ENCODE peak calls at places on chromosomes 5 and 9, in eight cellular contexts. J is astrocyte of the spinal cord, S is GM12865, D is BJ, B is AG04450, C is heart right ventricle, M is uterus, O is fibroblast of the aortic adventitia. L is an unnamed sample.

GRCh38 chr5:91875133-91875779 is 492.1 kb upstream of the ARRDC3 start:
- DNase-seq in J (peak), S (no peak), D (no peak), B (peak), C (no peak), M (no peak), O (no peak), L (no peak)

GRCh38 chr9:73916016-73916673 is 581.0 kb upstream of the RORB start:
- DNase-seq in J (peak), S (peak), D (no peak), B (no peak), C (no peak), M (no peak), O (peak), L (no peak)

GRCh38 chr9:126624453-126624872 is 10.7 kb downstream of the LMX1B start:
- DNase-seq in J (no peak), S (no peak), D (no peak), B (no peak), C (no peak), M (no peak), O (no peak), L (no peak)

GRCh38 chr9:22141906-22142305 is 132.8 kb upstream of the CDKN2B start:
- DNase-seq in J (peak), S (no peak), D (no peak), B (no peak), C (peak), M (no peak), O (peak), L (no peak)

GRCh38 chr9:105126233-105126632 is 118.2 kb upstream of the SLC44A1 start:
- DNase-seq in J (no peak), S (no peak), D (no peak), B (no peak), C (no peak), M (no peak), O (no peak), L (no peak)

GRCh38 chr5:139745121-139745799 is 50.3 kb upstream of the PSD2 start:
- DNase-seq in J (peak), S (peak), D (peak), B (no peak), C (no peak), M (peak), O (peak), L (no peak)

GRCh38 chr5:103744159-103744558 is 181.6 kb upstream of the NUDT12 start:
- DNase-seq in J (peak), S (no peak), D (peak), B (peak), C (no peak), M (no peak), O (peak), L (no peak)

GRCh38 chr5:149644629-149645028 is 63.3 kb downstream of the ARHGEF37 start:
- DNase-seq in J (no peak), S (no peak), D (no peak), B (no peak), C (no peak), M (no peak), O (no peak), L (no peak)

GRCh38 chr5:75335952-75336624 is 932 bp upstream of the HMGCR start:
- DNase-seq in J (peak), S (peak), D (peak), B (peak), C (peak), M (no peak), O (peak), L (peak)

GRCh38 chr5:122882836-122883235 is 37.4 kb downstream of the SNX24 start:
- DNase-seq in J (peak), S (no peak), D (no peak), B (no peak), C (no peak), M (no peak), O (peak), L (no peak)

GRCh38 chr5:148687427-148687826 is 33.1 kb upstream of the HTR4 start:
- DNase-seq in J (peak), S (peak), D (no peak), B (no peak), C (no peak), M (no peak), O (no peak), L (no peak)

GRCh38 chr5:61313960-61314681 is 17.9 kb upstream of the ZSWIM6 start:
- DNase-seq in J (peak), S (no peak), D (peak), B (peak), C (no peak), M (no peak), O (peak), L (no peak)

GRCh38 chr5:162209005-162209605 is 141.5 kb downstream of the GABRG2 start:
- DNase-seq in J (no peak), S (peak), D (no peak), B (no peak), C (peak), M (no peak), O (no peak), L (peak)

GRCh38 chr5:55344392-55344992 is 36.7 kb downstream of the MTREX start:
- DNase-seq in J (peak), S (peak), D (no peak), B (peak), C (peak), M (peak), O (peak), L (peak)

GRCh38 chr9:83706703-83707517 is 848 bp downstream of the UBQLN1 start:
- DNase-seq in J (peak), S (peak), D (no peak), B (no peak), C (peak), M (peak), O (no peak), L (peak)

GRCh38 chr9:136624184-136624951 is 38.3 kb upstream of the EGFL7 start:
- DNase-seq in J (no peak), S (no peak), D (no peak), B (no peak), C (no peak), M (no peak), O (no peak), L (peak)

GRCh38 chr5:56279291-56279690 is 46.2 kb upstream of the ANKRD55 start:
- DNase-seq in J (no peak), S (no peak), D (no peak), B (no peak), C (no peak), M (no peak), O (no peak), L (no peak)

GRCh38 chr5:171544913-171545550 is 125.6 kb downstream of the FGF18 start:
- DNase-seq in J (no peak), S (no peak), D (no peak), B (no peak), C (no peak), M (no peak), O (no peak), L (no peak)

GRCh38 chr5:31811210-31811609 is 172.3 kb downstream of the PDZD2 start:
- DNase-seq in J (peak), S (no peak), D (peak), B (peak), C (no peak), M (no peak), O (peak), L (no peak)

GRCh38 chr5:113294341-113295110 is 140.3 kb downstream of the TSSK1B start:
- DNase-seq in J (peak), S (peak), D (peak), B (peak), C (peak), M (peak), O (peak), L (peak)

GRCh38 chr9:14312721-14313377 is 1.1 kb downstream of the NFIB start:
- DNase-seq in J (peak), S (no peak), D (no peak), B (no peak), C (no peak), M (no peak), O (peak), L (peak)

GRCh38 chr9:69502671-69503301 is 169.4 kb downstream of the APBA1 start:
- DNase-seq in J (peak), S (no peak), D (no peak), B (no peak), C (no peak), M (no peak), O (peak), L (no peak)

GRCh38 chr9:112664541-112664940 is 53.4 kb downstream of the INIP start:
- DNase-seq in J (peak), S (no peak), D (no peak), B (no peak), C (no peak), M (no peak), O (no peak), L (no peak)

GRCh38 chr5:122101636-122102285 is 23.7 kb upstream of the LOX start:
- DNase-seq in J (peak), S (peak), D (no peak), B (no peak), C (no peak), M (no peak), O (peak), L (no peak)

GRCh38 chr9:135241381-135242380 is 154.2 kb downstream of the OLFM1 start:
- DNase-seq in J (no peak), S (no peak), D (no peak), B (no peak), C (no peak), M (no peak), O (no peak), L (no peak)

GRCh38 chr5:138454121-138454520 is 11.2 kb upstream of the EGR1 start:
- DNase-seq in J (no peak), S (no peak), D (no peak), B (no peak), C (no peak), M (no peak), O (no peak), L (no peak)

GRCh38 chr9:37952731-37953130 is 48.8 kb upstream of the SLC25A51 start:
- DNase-seq in J (peak), S (no peak), D (peak), B (no peak), C (no peak), M (peak), O (peak), L (no peak)

GRCh38 chr9:272251-273213 is 57.9 kb downstream of the DOCK8 start:
- DNase-seq in J (no peak), S (peak), D (no peak), B (no peak), C (no peak), M (no peak), O (no peak), L (peak)

GRCh38 chr9:107274953-107275422 is 8.1 kb upstream of the RAD23B start:
- DNase-seq in J (peak), S (no peak), D (peak), B (peak), C (no peak), M (no peak), O (peak), L (no peak)

GRCh38 chr9:6644346-6645152 is 980 bp downstream of the GLDC start:
- DNase-seq in J (peak), S (no peak), D (no peak), B (no peak), C (no peak), M (no peak), O (no peak), L (no peak)
- H3K4me3 ChIP-seq in J (peak), S (peak), D (no peak), B (no peak), C (no peak), M (peak), O (no peak), L (peak)

GRCh38 chr5:53481887-53482716 is 1.7 kb downstream of the FST start:
- DNase-seq in J (peak), S (peak), D (no peak), B (no peak), C (peak), M (peak), O (peak), L (peak)
- TF ChIP-seq CTCF in J (no peak), S (no peak), D (peak), B (peak), C (no peak), M (peak), O (peak), L (peak)

GRCh38 chr5:150904479-150905311 is at the start of gene ZNF300:
- DNase-seq in J (peak), S (peak), D (peak), B (peak), C (peak), M (peak), O (peak), L (peak)
- H3K4me3 ChIP-seq in J (peak), S (no peak), D (peak), B (peak), C (peak), M (peak), O (peak), L (peak)

DNA sequence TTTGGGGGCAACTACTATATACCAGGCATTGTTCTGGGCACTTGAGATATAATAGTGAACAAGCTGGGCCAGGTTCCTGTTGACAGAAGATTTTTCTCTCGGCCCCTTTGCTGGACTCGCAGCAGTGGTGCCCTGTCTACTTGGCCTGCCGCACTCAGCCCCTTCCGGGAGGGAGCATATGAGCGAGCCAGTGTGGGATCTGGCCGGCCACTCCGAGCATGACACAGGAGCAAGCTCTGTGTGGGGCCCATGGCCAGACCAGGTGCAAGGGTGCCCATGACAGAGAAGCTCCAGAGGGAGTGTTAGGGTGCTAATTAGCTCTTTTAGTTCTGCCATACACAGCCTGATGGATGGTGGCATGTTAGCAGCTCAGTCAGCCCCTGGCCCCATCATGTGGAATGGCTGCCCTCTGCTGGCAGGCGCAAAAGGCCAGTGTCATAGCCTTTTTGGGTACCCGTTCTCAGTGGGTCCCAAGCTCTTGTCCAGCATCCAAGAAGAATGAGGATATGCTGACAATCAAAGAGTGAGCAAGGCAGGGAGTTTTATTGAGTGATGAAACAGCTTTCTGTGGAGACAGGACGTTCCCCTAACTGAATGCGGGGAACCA is 9.3 kb upstream of the KIF4B start:
- DNase-seq in J (no peak), S (peak), D (no peak), B (no peak), C (peak), M (no peak), O (peak), L (peak)
- TF ChIP-seq CTCF in J (peak), S (peak), D (peak), B (peak), C (peak), M (no peak), O (peak), L (peak)

GRCh38 chr9:4740373-4740622 is 704 bp downstream of the AK3 start:
- DNase-seq in J (peak), S (no peak), D (no peak), B (no peak), C (no peak), M (no peak), O (no peak), L (no peak)
- H3K4me3 ChIP-seq in J (peak), S (peak), D (peak), B (peak), C (peak), M (peak), O (peak), L (peak)

GRCh38 chr9:20319641-20320337 is 302.5 kb downstream of the MLLT3 start:
- DNase-seq in J (peak), S (no peak), D (peak), B (peak), C (no peak), M (no peak), O (peak), L (no peak)
- TF ChIP-seq CTCF in J (no peak), S (no peak), D (no peak), B (no peak), C (no peak), M (no peak), O (no peak), L (no peak)

DNA sequence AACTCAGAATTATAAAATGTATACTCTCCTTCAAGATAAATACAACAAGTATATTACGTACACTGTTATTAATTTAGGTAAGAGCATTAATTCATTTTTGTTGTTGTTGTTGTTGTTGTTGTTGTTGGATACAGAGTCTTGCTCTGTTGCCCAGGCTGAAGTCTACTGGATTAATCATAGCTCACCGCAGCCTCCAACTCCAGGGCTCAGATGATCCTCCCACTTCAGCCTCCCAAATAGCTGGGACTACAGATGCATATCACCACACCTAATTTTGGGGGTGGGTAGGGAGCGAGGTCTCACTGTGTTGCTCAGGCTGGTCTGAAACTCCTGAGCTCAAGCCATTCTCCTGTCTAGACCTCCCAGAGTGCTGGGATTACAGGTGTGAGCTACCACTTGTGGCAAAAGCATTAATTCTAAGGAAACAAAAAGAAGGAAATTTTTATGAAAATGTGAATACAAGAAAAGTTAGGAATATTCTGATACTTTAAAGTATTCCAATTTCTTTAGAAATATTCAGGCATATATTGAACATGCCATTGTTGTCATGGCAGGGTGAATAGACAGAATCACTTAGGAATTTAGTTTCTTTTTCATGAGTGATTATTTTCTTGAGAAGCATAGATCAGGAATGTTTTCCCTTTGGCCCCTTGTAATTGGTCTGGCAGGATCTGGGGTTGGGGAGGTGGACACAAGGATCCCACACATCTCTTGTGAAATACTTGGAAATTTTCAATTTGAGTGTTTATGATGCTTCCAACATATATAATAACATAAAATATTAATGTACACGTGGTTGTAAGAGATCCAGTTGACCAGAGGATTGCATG is 263.7 kb downstream of the FANCC start:
- DNase-seq in J (no peak), S (no peak), D (no peak), B (no peak), C (no peak), M (no peak), O (peak), L (no peak)
- H3K4me3 ChIP-seq in J (no peak), S (no peak), D (no peak), B (no peak), C (no peak), M (no peak), O (no peak), L (no peak)

L was measured in transverse colon.